ENCODE peak calls at places on chromosome 19, in ten cellular contexts. I is tibial artery; E is lower leg skin; L is cardiac fibroblast; D is T-helper 17 cell; R is NCI-H526; S is cerebellar cortex; N is hepatocyte; H is NCI-H1092 treated with DMSO at 0.1 percent for 48 hours; G is activated CD4-positive, alpha-beta memory T cell treated with anti-CD3 and anti-CD28 coated beads, Interleukin-2, amount 10 ng/mL, durations not matched to agents 7 days and 5 days. P is an unnamed sample.

GRCh38 chr19:2168619-2169424 is 5.1 kb downstream of the DOT1L start:
- DNase-seq in I (peak), E (peak), L (peak), D (peak), R (no peak), S (peak), N (peak), H (peak), G (peak), P (peak)

GRCh38 chr19:47628058-47628771 is 19.3 kb downstream of the BICRA start:
- DNase-seq in I (no peak), E (no peak), L (no peak), D (no peak), R (no peak), S (no peak), N (no peak), H (no peak), G (no peak), P (peak)

GRCh38 chr19:342801-343421 is 1.7 kb downstream of the MIER2 start:
- DNase-seq in I (peak), E (peak), L (peak), D (no peak), R (no peak), S (peak), N (no peak), H (no peak), G (no peak), P (peak)

GRCh38 chr19:10193666-10194499 is 870 bp downstream of the DNMT1 start:
- DNase-seq in I (peak), E (peak), L (peak), D (peak), R (no peak), S (no peak), N (peak), H (no peak), G (no peak), P (peak)

GRCh38 chr19:32863301-32863700 is 6.3 kb downstream of the SLC7A9 start:
- DNase-seq in I (no peak), E (no peak), L (no peak), D (no peak), R (no peak), S (no peak), N (no peak), H (no peak), G (no peak), P (no peak)

GRCh38 chr19:10644351-10645007 is 9.7 kb upstream of the ILF3 start:
- DNase-seq in I (peak), E (peak), L (peak), D (peak), R (peak), S (peak), N (peak), H (peak), G (peak), P (peak)

GRCh38 chr19:33677745-33678426 is 56.1 kb downstream of the CHST8 start:
- DNase-seq in I (peak), E (no peak), L (no peak), D (no peak), R (no peak), S (no peak), N (no peak), H (no peak), G (no peak), P (no peak)

GRCh38 chr19:3516675-3517207 is 10.6 kb downstream of the FZR1 start:
- DNase-seq in I (no peak), E (no peak), L (no peak), D (no peak), R (peak), S (no peak), N (no peak), H (peak), G (peak), P (no peak)

GRCh38 chr19:39407394-39407643 is 672 bp downstream of the ZFP36 start:
- DNase-seq in I (no peak), E (no peak), L (no peak), D (no peak), R (no peak), S (no peak), N (no peak), H (no peak), G (no peak), P (no peak)

GRCh38 chr19:1276620-1277007 is 1.3 kb downstream of the FAM174C start:
- DNase-seq in I (no peak), E (no peak), L (no peak), D (no peak), R (no peak), S (no peak), N (no peak), H (no peak), G (no peak), P (no peak)

GRCh38 chr19:5057860-5058259 is 88.9 kb downstream of the KDM4B start:
- DNase-seq in I (no peak), E (no peak), L (no peak), D (no peak), R (no peak), S (peak), N (no peak), H (peak), G (no peak), P (peak)

GRCh38 chr19:3968556-3969434 is 2.1 kb downstream of the DAPK3 start:
- DNase-seq in I (peak), E (peak), L (peak), D (no peak), R (no peak), S (peak), N (peak), H (no peak), G (no peak), P (peak)

GRCh38 chr19:29841559-29842367 is 30.0 kb downstream of the CCNE1 start:
- DNase-seq in I (no peak), E (no peak), L (peak), D (no peak), R (peak), S (peak), N (peak), H (no peak), G (no peak), P (peak)

GRCh38 chr19:45164577-45165335 is 4.0 kb upstream of the NKPD1 start:
- DNase-seq in I (no peak), E (no peak), L (peak), D (peak), R (no peak), S (no peak), N (peak), H (no peak), G (peak), P (peak)

GRCh38 chr19:1027953-1028902 is 1.8 kb downstream of the CNN2 start:
- DNase-seq in I (peak), E (no peak), L (peak), D (peak), R (no peak), S (no peak), N (peak), H (no peak), G (peak), P (peak)

GRCh38 chr19:17076539-17076919 is 952 bp downstream of the MYO9B start:
- DNase-seq in I (no peak), E (no peak), L (no peak), D (no peak), R (no peak), S (peak), N (no peak), H (no peak), G (peak), P (peak)

GRCh38 chr19:4097501-4097900 is 26.4 kb downstream of the MAP2K2 start:
- DNase-seq in I (peak), E (no peak), L (no peak), D (no peak), R (no peak), S (no peak), N (no peak), H (no peak), G (no peak), P (no peak)

GRCh38 chr19:7912144-7912696 is 2.4 kb upstream of the TGFBR3L start:
- DNase-seq in I (peak), E (no peak), L (no peak), D (no peak), R (no peak), S (no peak), N (no peak), H (no peak), G (no peak), P (no peak)

GRCh38 chr19:29671393-29672076 is 6.3 kb downstream of the PLEKHF1 start:
- DNase-seq in I (peak), E (no peak), L (peak), D (peak), R (no peak), S (peak), N (peak), H (peak), G (peak), P (peak)

GRCh38 chr19:41298327-41298964 is 11.5 kb upstream of the CCDC97 start:
- DNase-seq in I (peak), E (peak), L (peak), D (no peak), R (peak), S (no peak), N (peak), H (no peak), G (no peak), P (no peak)

GRCh38 chr19:29841209-29841558 is 29.4 kb downstream of the CCNE1 start:
- DNase-seq in I (no peak), E (no peak), L (no peak), D (no peak), R (no peak), S (no peak), N (no peak), H (no peak), G (no peak), P (no peak)

GRCh38 chr19:1822210-1822609 is 10.1 kb upstream of the ATP8B3 start:
- DNase-seq in I (no peak), E (no peak), L (no peak), D (no peak), R (no peak), S (peak), N (no peak), H (no peak), G (no peak), P (no peak)

GRCh38 chr19:18844806-18845329 is 13.1 kb downstream of the UPF1 start:
- DNase-seq in I (no peak), E (no peak), L (no peak), D (no peak), R (no peak), S (no peak), N (no peak), H (no peak), G (no peak), P (no peak)

P was measured in bronchial epithelial cell.